ENCODE peak calls at places on chromosomes 2 and 18, in five cellular contexts. Q is HCT116, E is K562, R is HepG2, S is SK-N-SH. O is an unnamed sample.

GRCh38 chr2:172928754-172929153 is 146.9 kb upstream of the MAP3K20 start:
- DNase-seq in Q (no peak), E (no peak), R (no peak), S (no peak), O (no peak)

GRCh38 chr2:174071321-174071720 is 106.1 kb upstream of the SP3 start:
- DNase-seq in Q (no peak), E (no peak), R (no peak), S (no peak), O (no peak)

GRCh38 chr2:85243101-85244072 is 84.4 kb downstream of the TGOLN2 start:
- DNase-seq in Q (no peak), E (peak), R (peak), S (peak), O (no peak)

GRCh38 chr2:236899945-236900640 is 185.6 kb upstream of the COPS8 start:
- DNase-seq in Q (no peak), E (no peak), R (no peak), S (no peak), O (no peak)

GRCh38 chr2:201267278-201268030 is 7.1 kb downstream of the CASP8 start:
- DNase-seq in Q (no peak), E (no peak), R (no peak), S (no peak), O (no peak)

GRCh38 chr18:79048245-79048632 is 21.0 kb upstream of the ATP9B start:
- DNase-seq in Q (no peak), E (no peak), R (no peak), S (no peak), O (no peak)

GRCh38 chr2:159906315-159906714 is 108.3 kb upstream of the CD302 start:
- DNase-seq in Q (no peak), E (no peak), R (peak), S (no peak), O (no peak)

GRCh38 chr2:214575030-214575949 is 164.4 kb downstream of the VWC2L start:
- DNase-seq in Q (no peak), E (no peak), R (no peak), S (no peak), O (no peak)

GRCh38 chr2:224927671-224928173 is 114.5 kb downstream of the DOCK10 start:
- DNase-seq in Q (no peak), E (no peak), R (no peak), S (no peak), O (no peak)

GRCh38 chr18:76412818-76413565 is 82.0 kb downstream of the ZNF516 start:
- DNase-seq in Q (no peak), E (no peak), R (no peak), S (no peak), O (no peak)

GRCh38 chr2:8563814-8564474 is 117.9 kb upstream of the ID2 start:
- DNase-seq in Q (no peak), E (no peak), R (no peak), S (no peak), O (no peak)

GRCh38 chr2:85579266-85579935 is 2.0 kb downstream of the VAMP8 start:
- DNase-seq in Q (no peak), E (peak), R (no peak), S (no peak), O (no peak)

GRCh38 chr18:4400911-4401310 is 54.2 kb downstream of the DLGAP1 start:
- DNase-seq in Q (no peak), E (no peak), R (no peak), S (no peak), O (no peak)

GRCh38 chr2:85445316-85446295 is 27.1 kb downstream of the SH2D6 start:
- DNase-seq in Q (no peak), E (no peak), R (no peak), S (peak), O (no peak)

GRCh38 chr2:110173523-110173922 is 31.3 kb downstream of the NPHP1 start:
- DNase-seq in Q (no peak), E (no peak), R (peak), S (no peak), O (no peak)
- TF ChIP-seq ZBTB33 in Q (no peak), E (no peak), R (no peak), S (no peak), O (no peak)

GRCh38 chr2:167140767-167141166 is 252.5 kb downstream of the XIRP2 start:
- DNase-seq in Q (peak), E (no peak), R (peak), S (no peak), O (no peak)
- TF ChIP-seq ZBTB33 in Q (no peak), E (no peak), R (no peak), S (peak), O (no peak)

DNA sequence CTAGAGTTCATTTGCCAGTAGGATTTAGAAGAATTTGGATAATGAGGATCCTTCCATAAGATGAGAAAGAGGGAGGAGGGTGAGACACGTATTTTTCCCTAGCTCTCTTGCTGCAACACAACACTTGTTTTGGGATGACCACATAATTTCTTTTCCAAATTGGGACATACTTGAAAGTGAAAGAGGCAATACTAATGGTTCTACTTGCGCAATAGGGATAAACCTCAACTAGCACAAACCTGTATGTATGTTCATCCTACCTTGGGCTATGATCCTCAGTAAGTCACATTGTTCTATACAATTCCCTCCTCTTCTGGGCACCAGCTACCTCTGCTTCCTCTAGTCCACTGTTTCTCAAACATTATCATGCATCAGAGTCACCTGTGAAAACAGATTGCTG is 1208.8 kb upstream of the LRRTM1 start:
- DNase-seq in Q (no peak), E (no peak), R (no peak), S (no peak), O (no peak)
- TF ChIP-seq ZBTB33 in Q (no peak), E (no peak), R (no peak), S (no peak), O (no peak)

GRCh38 chr2:75375646-75376582 is 176.6 kb upstream of the TACR1 start:
- DNase-seq in Q (no peak), E (no peak), R (no peak), S (no peak), O (no peak)
- TF ChIP-seq ZBTB33 in Q (no peak), E (no peak), R (no peak), S (no peak), O (no peak)

GRCh38 chr18:41660654-41661053 is 294.4 kb upstream of the PIK3C3 start:
- DNase-seq in Q (no peak), E (no peak), R (no peak), S (no peak), O (no peak)
- TF ChIP-seq ZBTB33 in Q (no peak), E (no peak), R (no peak), S (no peak), O (no peak)

GRCh38 chr18:75209129-75209951 is at the start of gene PTGR3:
- DNase-seq in Q (peak), E (peak), R (peak), S (peak), O (peak)

GRCh38 chr18:75207298-75208054 is 1.5 kb downstream of the PTGR3 start:
- DNase-seq in Q (no peak), E (peak), R (peak), S (no peak), O (no peak)

GRCh38 chr18:75208836-75209128 is 157 bp downstream of the PTGR3 start:
- DNase-seq in Q (no peak), E (no peak), R (no peak), S (no peak), O (no peak)

GRCh38 chr18:75206637-75207297 is 2.2 kb downstream of the PTGR3 start:
- DNase-seq in Q (no peak), E (no peak), R (no peak), S (no peak), O (no peak)

GRCh38 chr18:75208055-75208835 is 694 bp downstream of the PTGR3 start:
- DNase-seq in Q (no peak), E (peak), R (peak), S (peak), O (no peak)
- TF ChIP-seq ZBTB33 in Q (no peak), E (no peak), R (no peak), S (no peak), O (no peak)

DNA sequence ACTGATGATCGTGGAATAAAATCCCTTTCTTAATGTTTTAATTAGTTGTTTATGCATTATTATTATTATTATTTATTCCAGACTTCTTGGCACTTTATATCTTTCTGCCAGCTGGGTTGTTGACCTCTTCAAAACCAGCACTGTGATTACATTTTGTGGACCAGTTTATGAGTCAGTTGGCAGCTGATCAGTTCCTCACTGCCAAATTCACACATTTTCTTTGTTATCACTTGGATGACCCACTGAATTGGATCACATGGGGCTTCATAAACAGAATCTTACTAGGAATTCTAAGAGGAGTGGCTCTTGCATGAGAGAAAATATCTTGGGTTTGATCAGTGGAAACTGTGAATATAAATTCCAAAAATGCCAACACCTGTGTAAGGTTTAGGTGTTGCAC is 321.8 kb upstream of the SPRED2 start:
- DNase-seq in Q (no peak), E (no peak), R (no peak), S (no peak), O (no peak)
- TF ChIP-seq ZBTB33 in Q (no peak), E (no peak), R (no peak), S (no peak), O (no peak)

DNA sequence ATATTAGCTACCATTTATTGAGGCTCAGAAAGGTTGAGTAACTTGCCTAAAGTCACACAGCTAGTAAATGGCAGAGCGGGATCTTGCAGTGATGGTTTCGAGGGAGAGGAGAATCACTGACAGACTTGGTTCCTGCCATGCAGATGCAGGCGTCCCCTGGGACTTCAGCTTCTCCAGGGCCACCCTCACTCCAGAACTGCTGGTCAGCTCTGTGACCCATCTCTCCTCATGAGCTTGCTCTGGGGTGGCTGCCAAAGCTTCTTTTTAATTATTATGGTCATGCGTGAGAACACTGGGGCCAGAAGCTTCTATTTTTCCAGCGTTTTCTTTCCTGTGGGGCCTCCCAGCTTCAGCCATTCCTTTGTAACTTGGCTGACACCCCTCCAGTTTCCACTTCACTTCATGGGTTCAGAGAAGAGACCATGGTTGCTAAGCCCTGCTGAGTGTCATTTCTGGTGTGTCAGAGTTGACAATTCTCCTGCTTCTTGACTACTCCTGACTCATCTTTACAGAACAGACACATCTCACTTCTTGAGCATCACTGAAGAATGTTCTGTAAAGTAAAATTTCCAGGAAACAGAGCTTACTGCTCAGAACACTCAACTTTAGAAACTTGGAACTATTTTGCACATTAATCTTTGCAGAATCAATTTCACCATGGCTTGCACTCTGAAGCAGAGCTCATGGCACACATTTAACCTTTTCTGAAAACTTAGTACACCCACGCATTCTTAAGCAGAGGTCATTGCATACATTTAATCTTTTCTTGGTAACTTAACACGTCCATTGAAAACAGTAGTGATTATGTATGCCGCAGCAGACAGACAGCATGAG is 70.4 kb downstream of the IL1R2 start:
- DNase-seq in Q (no peak), E (no peak), R (no peak), S (no peak), O (no peak)
- TF ChIP-seq ZBTB33 in Q (no peak), E (no peak), R (no peak), S (no peak), O (no peak)